ENCODE peak calls at places on chromosomes 7 and 10, in six cellular contexts. C is Peyer's patch; G is Caki2; T is NCI-H345; Q is activated CD4-positive, alpha-beta T cell treated with anti-CD3 and anti-CD28 coated beads for 48 hours; L is upper lobe of left lung. W is an unnamed sample.

GRCh38 chr7:7944619-7945282 is 23.8 kb upstream of the GLCCI1 start:
- DNase-seq in G (no peak), T (no peak), Q (peak), L (peak), C (peak), W (no peak)

GRCh38 chr10:125797999-125798662 is 22.5 kb upstream of the MMP21 start:
- DNase-seq in L (no peak), G (no peak), T (no peak), C (no peak), Q (no peak), W (no peak)

GRCh38 chr7:111240371-111240770 is 149.4 kb downstream of the LRRN3 start:
- DNase-seq in Q (no peak), C (no peak), L (no peak), G (no peak), T (no peak), W (no peak)

GRCh38 chr10:120400601-120401000 is 56.4 kb upstream of the PLPP4 start:
- DNase-seq in G (no peak), C (no peak), Q (no peak), T (no peak), L (no peak), W (no peak)

GRCh38 chr10:68938117-68938516 is 17.9 kb upstream of the DDX21 start:
- DNase-seq in C (no peak), Q (no peak), T (no peak), G (peak), L (no peak), W (no peak)

GRCh38 chr7:87007063-87007462 is 52.4 kb downstream of the ELAPOR2 start:
- DNase-seq in G (no peak), Q (no peak), T (no peak), L (no peak), C (no peak), W (no peak)

GRCh38 chr10:12042409-12042796 is 206 bp downstream of the UPF2 start:
- DNase-seq in C (peak), G (no peak), L (no peak), Q (peak), T (peak), W (no peak)

GRCh38 chr10:35203744-35204143 is 77.1 kb downstream of the CREM start:
- DNase-seq in T (no peak), G (no peak), L (no peak), C (no peak), Q (no peak), W (no peak)

GRCh38 chr10:114492351-114493037 is 88.2 kb upstream of the AFAP1L2 start:
- DNase-seq in L (no peak), C (peak), Q (peak), G (no peak), T (no peak), W (no peak)

GRCh38 chr10:92590623-92591549 is 2.0 kb upstream of the KIF11 start:
- DNase-seq in T (no peak), C (peak), Q (peak), G (peak), L (peak), W (peak)

GRCh38 chr7:44473295-44473694 is 17.2 kb downstream of the NUDCD3 start:
- DNase-seq in L (no peak), C (no peak), T (no peak), Q (no peak), G (no peak), W (no peak)

GRCh38 chr10:124323145-124323725 is 95.5 kb downstream of the OAT start:
- DNase-seq in L (no peak), T (no peak), Q (no peak), C (no peak), G (no peak), W (peak)

GRCh38 chr10:28137907-28138880 is 139.3 kb upstream of the ODAD2 start:
- DNase-seq in G (no peak), T (no peak), C (no peak), L (no peak), Q (no peak), W (no peak)

GRCh38 chr7:112079671-112080070 is 126.5 kb downstream of the DOCK4 start:
- DNase-seq in C (no peak), G (no peak), T (no peak), L (no peak), Q (no peak), W (no peak)

GRCh38 chr10:116112232-116113231 is 160.5 kb downstream of the GFRA1 start:
- DNase-seq in Q (no peak), T (no peak), G (no peak), L (no peak), C (no peak), W (no peak)

GRCh38 chr10:21675157-21675796 is 141.2 kb downstream of the MLLT10 start:
- DNase-seq in C (no peak), Q (peak), L (no peak), T (peak), G (peak), W (no peak)

GRCh38 chr7:132465516-132465915 is 110.8 kb downstream of the PLXNA4 start:
- DNase-seq in L (no peak), C (no peak), Q (no peak), T (no peak), G (no peak), W (no peak)

GRCh38 chr10:44293842-44294241 is 91.1 kb downstream of the CXCL12 start:
- DNase-seq in G (no peak), Q (no peak), T (no peak), L (peak), C (no peak), W (no peak)

GRCh38 chr7:75727881-75728592 is 10.7 kb downstream of the HIP1 start:
- DNase-seq in T (peak), Q (no peak), C (peak), G (peak), L (peak), W (no peak)

GRCh38 chr7:112546723-112547513 is 66.1 kb downstream of the LSMEM1 start:
- DNase-seq in L (no peak), G (no peak), C (no peak), T (no peak), Q (no peak), W (no peak)